ENCODE peak calls at places on chromosomes 5 and 9, in six cellular contexts. E, S, L, G, A and O are unnamed samples.

GRCh38 chr9:109574061-109574882 is 76.2 kb upstream of the PTPN3 start:
- DNase-seq in A (peak; percentile 29), G (peak; percentile 24), L (peak; percentile 33), S (no peak), E (no peak), O (no peak)

GRCh38 chr9:107597743-107598217 is 108.2 kb upstream of the KLF4 start:
- DNase-seq in A (no peak), G (no peak), E (no peak), L (no peak), S (no peak), O (no peak)

GRCh38 chr5:115415143-115415491 is 118.7 kb upstream of the CCDC112 start:
- DNase-seq in A (no peak), S (no peak), E (peak; percentile 70), L (no peak), G (peak; percentile 47), O (no peak)

GRCh38 chr5:112795944-112796678 is 58.4 kb downstream of the APC start:
- DNase-seq in S (no peak), G (no peak), A (no peak), L (no peak), E (no peak), O (no peak)

GRCh38 chr9:19788614-19789271 is at the start of gene SLC24A2:
- DNase-seq in A (no peak), L (no peak), G (no peak), S (no peak), E (no peak), O (no peak)

GRCh38 chr9:116323012-116323411 is 169.4 kb downstream of the PAPPA start:
- DNase-seq in A (no peak), L (no peak), G (no peak), E (no peak), S (no peak), O (no peak)

GRCh38 chr5:139668064-139668880 is 20.1 kb downstream of the CXXC5 start:
- DNase-seq in E (peak; percentile 49), G (no peak), A (peak; percentile 58), L (no peak), S (no peak), O (peak; percentile 54)

GRCh38 chr9:36597412-36598178 is 24.9 kb downstream of the MELK start:
- DNase-seq in A (peak; percentile 23), L (no peak), G (no peak), S (no peak), E (no peak), O (no peak)

GRCh38 chr5:43063731-43064171 is 23.6 kb upstream of the ANXA2R start:
- DNase-seq in G (peak; percentile 64), A (no peak), E (no peak), L (no peak), S (no peak), O (no peak)

GRCh38 chr9:88684046-88684445 is 149.1 kb downstream of the NXNL2 start:
- DNase-seq in L (no peak), E (no peak), G (no peak), S (no peak), A (no peak), O (no peak)

GRCh38 chr5:107705390-107706014 is 34.8 kb upstream of the EFNA5 start:
- DNase-seq in A (no peak), L (no peak), E (no peak), G (peak; percentile 5), S (no peak), O (no peak)

GRCh38 chr9:116049506-116049905 is 104.1 kb upstream of the PAPPA start:
- DNase-seq in S (no peak), G (no peak), L (no peak), A (no peak), E (no peak), O (no peak)

GRCh38 chr5:88734191-88734640 is 148.8 kb downstream of the MEF2C start:
- DNase-seq in A (peak; percentile 13), L (no peak), S (no peak), E (no peak), G (no peak), O (no peak)

GRCh38 chr5:151029856-151030336 is 9.5 kb downstream of the GPX3 start:
- DNase-seq in L (no peak), S (peak; percentile 80), G (no peak), A (no peak), E (no peak), O (no peak)

GRCh38 chr9:72703574-72703973 is 182.2 kb downstream of the TMC1 start:
- DNase-seq in E (no peak), G (no peak), L (no peak), A (no peak), S (no peak), O (no peak)

GRCh38 chr9:98185021-98185567 is 7.3 kb downstream of the CORO2A start:
- DNase-seq in E (no peak), A (no peak), S (no peak), G (no peak), L (no peak), O (no peak)

GRCh38 chr9:4787876-4788275 is 4.9 kb upstream of the RCL1 start:
- DNase-seq in G (no peak), L (no peak), E (no peak), A (no peak), S (no peak), O (no peak)

GRCh38 chr5:68086857-68087256 is 128.7 kb upstream of the PIK3R1 start:
- DNase-seq in A (no peak), L (no peak), S (peak; percentile 75), E (no peak), G (no peak), O (no peak)

GRCh38 chr9:76403352-76403751 is 9.1 kb upstream of the RFK start:
- DNase-seq in E (no peak), L (no peak), A (no peak), G (no peak), S (no peak), O (peak; percentile 14)

GRCh38 chr5:77636423-77637169 is 1.9 kb downstream of the OTP start:
- DNase-seq in E (no peak), L (no peak), A (no peak), S (no peak), G (no peak), O (no peak)

GRCh38 chr5:29896651-29897050 is 1296.8 kb upstream of the CDH6 start:
- DNase-seq in A (no peak), E (no peak), G (no peak), L (no peak), S (no peak), O (no peak)

GRCh38 chr5:96431376-96432244 is 1.4 kb downstream of the PCSK1 start:
- DNase-seq in L (no peak), S (no peak), A (no peak), E (no peak), G (no peak), O (no peak)

GRCh38 chr5:158406884-158407790 is 548.2 kb upstream of the CLINT1 start:
- DNase-seq in E (no peak), L (no peak), G (no peak), A (no peak), S (no peak), O (no peak)

GRCh38 chr5:60888359-60889061 is 44.4 kb upstream of the ELOVL7 start:
- DNase-seq in A (no peak), E (no peak), S (no peak), G (no peak), L (no peak), O (no peak)

GRCh38 chr9:135794361-135794885 is 92.4 kb downstream of the KCNT1 start:
- DNase-seq in E (no peak), G (no peak), L (no peak), A (no peak), S (no peak), O (no peak)

GRCh38 chr5:12277504-12278192 is 373.4 kb upstream of the CTNND2 start:
- DNase-seq in L (no peak), A (no peak), E (no peak), G (no peak), S (no peak), O (no peak)

GRCh38 chr9:108568093-108568492 is 287.7 kb downstream of the ACTL7B start:
- DNase-seq in L (peak; percentile 58), A (no peak), G (no peak), E (no peak), S (no peak), O (no peak)

GRCh38 chr9:71254592-71255277 is 133.3 kb upstream of the TRPM3 start:
- DNase-seq in S (no peak), L (no peak), A (no peak), G (no peak), E (no peak), O (no peak)

GRCh38 chr5:89268460-89268859 is 385.5 kb upstream of the MEF2C start:
- DNase-seq in S (no peak), E (no peak), A (no peak), L (no peak), G (no peak), O (no peak)

GRCh38 chr9:112556497-112557085 is 70.0 kb downstream of the KIAA1958 start:
- DNase-seq in L (no peak), E (no peak), S (no peak), G (no peak), A (no peak), O (no peak)

GRCh38 chr9:115522928-115523327 is 405.0 kb upstream of the TNC start:
- DNase-seq in S (no peak), E (no peak), L (no peak), A (no peak), G (no peak), O (no peak)

GRCh38 chr9:127170652-127171051 is 48.2 kb upstream of the ANGPTL2 start:
- DNase-seq in L (no peak), A (no peak), S (peak; percentile 30), G (no peak), E (peak; percentile 19), O (no peak)

GRCh38 chr5:149916317-149917072 is 28.1 kb downstream of the PDE6A start:
- DNase-seq in G (no peak), A (no peak), L (no peak), E (no peak), S (no peak), O (no peak)
- TF ChIP-seq POLR2AphosphoS5 in G (no peak), A (no peak), L (no peak), E (no peak), S (no peak), O (no peak)

GRCh38 chr9:89750117-89750551 is 145.3 kb downstream of the GADD45G start:
- DNase-seq in E (no peak), G (no peak), S (no peak), A (no peak), L (no peak), O (no peak)
- TF ChIP-seq POLR2AphosphoS5 in E (no peak), G (no peak), S (no peak), A (no peak), L (no peak), O (no peak)

DNA sequence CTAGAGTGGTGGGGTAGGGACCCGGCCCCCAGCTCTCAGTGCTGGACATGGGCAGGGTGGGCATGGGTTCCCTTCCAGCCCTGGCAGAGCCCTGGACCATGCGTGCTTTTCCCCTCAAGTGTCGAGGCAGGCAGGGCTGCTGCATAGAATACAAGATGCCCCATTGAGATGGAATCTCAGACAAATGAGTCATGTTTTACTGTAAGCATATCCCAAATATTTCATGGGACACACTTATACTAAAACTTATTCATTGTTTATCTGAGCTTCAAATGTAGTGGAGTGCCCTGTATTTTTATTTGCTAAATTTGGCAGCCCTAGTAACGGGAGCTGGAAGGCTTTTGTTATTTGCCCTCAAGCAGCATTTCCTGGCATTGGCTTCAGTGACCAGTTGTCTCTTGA is 3.2 kb upstream of the RNU6ATAC start:
- DNase-seq in E (no peak), G (no peak), S (no peak), L (no peak), A (no peak), O (no peak)
- TF ChIP-seq POLR2AphosphoS5 in E (no peak), G (no peak), S (peak; percentile 53), L (no peak), A (no peak), O (no peak)

GRCh38 chr9:120892748-120893584 is 16.0 kb upstream of the PHF19 start:
- DNase-seq in E (no peak), G (no peak), S (no peak), L (no peak), A (peak; percentile 33), O (peak; percentile 57)
- TF ChIP-seq POLR2AphosphoS5 in E (no peak), G (no peak), S (no peak), L (peak; percentile 43), A (no peak), O (peak; percentile 68)